ENCODE peak calls at places on chromosome 14, in six cellular contexts. H is RCC 7860; C is iris pigment epithelial cell; Q is A673; J is stimulated activated CD4-positive, alpha-beta T cell treated with anti-CD3 and anti-CD28 coated beads, TNF-alpha, amount 100 ng/mL, for 1 hour; M is dermis blood vessel endothelial cell. A is an unnamed sample.

GRCh38 chr14:76844223-76844622 is 18.0 kb downstream of the LRRC74A start:
- DNase-seq in H (no peak), C (peak), Q (peak), J (peak), M (peak), A (no peak)

GRCh38 chr14:99995700-99996356 is 69.4 kb upstream of the EVL start:
- DNase-seq in H (no peak), C (peak), Q (peak), J (peak), M (peak), A (peak)

GRCh38 chr14:20328705-20329104 is 4.4 kb downstream of the CCNB1IP1 start:
- DNase-seq in H (no peak), C (no peak), Q (no peak), J (no peak), M (no peak), A (no peak)

GRCh38 chr14:96149131-96149530 is 55.5 kb upstream of the BDKRB2 start:
- DNase-seq in H (no peak), C (no peak), Q (no peak), J (no peak), M (no peak), A (peak)

GRCh38 chr14:48568688-48569087 is 893.3 kb upstream of the MDGA2 start:
- DNase-seq in H (no peak), C (peak), Q (peak), J (no peak), M (no peak), A (no peak)

GRCh38 chr14:24913746-24914145 is 136.2 kb downstream of the STXBP6 start:
- DNase-seq in H (no peak), C (no peak), Q (no peak), J (no peak), M (no peak), A (no peak)

GRCh38 chr14:41607119-41607785 is 576 bp downstream of the LRFN5 start:
- DNase-seq in H (no peak), C (peak), Q (peak), J (no peak), M (peak), A (peak)

GRCh38 chr14:32327255-32327961 is 1.7 kb upstream of the AKAP6 start:
- DNase-seq in H (no peak), C (no peak), Q (no peak), J (no peak), M (no peak), A (no peak)

GRCh38 chr14:30607156-30607780 is 14.9 kb upstream of the SCFD1 start:
- DNase-seq in H (no peak), C (peak), Q (no peak), J (no peak), M (no peak), A (no peak)

GRCh38 chr14:85934123-85934885 is 404.4 kb downstream of the FLRT2 start:
- DNase-seq in H (peak), C (no peak), Q (no peak), J (peak), M (peak), A (no peak)

GRCh38 chr14:101876539-101876938 is 87.8 kb upstream of the DYNC1H1 start:
- DNase-seq in H (no peak), C (peak), Q (peak), J (peak), M (peak), A (peak)

GRCh38 chr14:33848706-33849454 is 102.0 kb downstream of the EGLN3 start:
- DNase-seq in H (peak), C (peak), Q (peak), J (no peak), M (peak), A (no peak)

A was measured in sciatic nerve.